ENCODE peak calls at places on chromosomes 7 and 10, in four cellular contexts. J, T, B and O are unnamed samples.

GRCh38 chr7:42926204-42926603 is 5.8 kb downstream of the PSMA2 start:
- DNase-seq in J (no peak), T (no peak), B (no peak), O (no peak)

GRCh38 chr10:60703266-60704041 is 74.8 kb upstream of the CDK1 start:
- DNase-seq in J (no peak), T (no peak), B (no peak), O (no peak)

GRCh38 chr10:1401056-1401965 is 336.0 kb downstream of the ADARB2 start:
- DNase-seq in J (no peak), T (no peak), B (no peak), O (no peak)

GRCh38 chr10:117266812-117267211 is 25.9 kb downstream of the SLC18A2 start:
- DNase-seq in J (no peak), T (no peak), B (no peak), O (no peak)

GRCh38 chr7:154919324-154920222 is 83.4 kb downstream of the PAXIP1 start:
- DNase-seq in J (no peak), T (no peak), B (no peak), O (no peak)

GRCh38 chr10:70461397-70462348 is 16.9 kb upstream of the PALD1 start:
- DNase-seq in J (peak; percentile 80), T (peak; percentile 87), B (peak; percentile 48), O (no peak)

GRCh38 chr10:89505606-89506005 is 29.8 kb downstream of the SLC16A12 start:
- DNase-seq in J (no peak), T (no peak), B (no peak), O (no peak)

GRCh38 chr10:120455004-120455403 is 2.0 kb upstream of the PLPP4 start:
- DNase-seq in J (no peak), T (no peak), B (no peak), O (no peak)

GRCh38 chr7:72032934-72033333 is 379.2 kb downstream of the CALN1 start:
- DNase-seq in J (no peak), T (no peak), B (no peak), O (no peak)

GRCh38 chr10:114923551-114923950 is 14.4 kb upstream of the TRUB1 start:
- DNase-seq in J (no peak), T (no peak), B (no peak), O (no peak)

GRCh38 chr7:159062596-159062995 is 82.1 kb downstream of the VIPR2 start:
- DNase-seq in J (no peak), T (no peak), B (no peak), O (no peak)

GRCh38 chr7:67311901-67312300 is 315.3 kb downstream of the TYW1 start:
- DNase-seq in J (no peak), T (no peak), B (no peak), O (no peak)

GRCh38 chr7:6198687-6199595 is 73.5 kb downstream of the CYTH3 start:
- DNase-seq in J (no peak), T (no peak), B (no peak), O (no peak)

GRCh38 chr7:138755831-138756590 is 41.8 kb upstream of the TMEM213 start:
- DNase-seq in J (no peak), T (no peak), B (no peak), O (no peak)

DNA sequence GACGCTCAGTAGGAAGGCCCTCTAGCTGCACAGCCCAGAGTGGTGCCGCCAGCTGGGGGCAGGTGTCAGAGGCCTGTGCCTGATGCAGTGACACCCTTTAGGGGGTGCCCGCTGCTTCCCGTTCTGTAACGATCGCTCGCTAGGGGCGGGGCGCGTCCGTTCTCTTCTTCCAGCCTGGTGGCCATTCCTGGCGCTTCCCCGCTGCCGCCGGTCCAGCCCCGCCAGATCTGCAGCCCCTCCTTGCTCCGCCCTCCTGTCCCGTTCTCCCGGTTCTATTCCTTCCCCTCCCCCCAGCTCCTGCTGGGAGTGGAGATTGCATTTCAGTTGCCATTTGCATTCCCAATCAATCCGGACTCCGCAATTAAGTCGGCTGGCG is 39.2 kb downstream of the AGAP3 start:
- DNase-seq in J (no peak), T (no peak), B (no peak), O (no peak)
- H3K4me3 ChIP-seq in J (peak overlapping the region; percentile 48), T (no peak overlapping the region), B (peak overlapping the region; percentile 40), O (peak overlapping the region; percentile 28)

GRCh38 chr10:11363497-11363896 is 248.0 kb downstream of the USP6NL start:
- DNase-seq in J (no peak), T (no peak), B (no peak), O (no peak)

GRCh38 chr10:11364241-11364640 is 247.2 kb downstream of the USP6NL start:
- DNase-seq in J (no peak), T (no peak), B (no peak), O (no peak)

DNA sequence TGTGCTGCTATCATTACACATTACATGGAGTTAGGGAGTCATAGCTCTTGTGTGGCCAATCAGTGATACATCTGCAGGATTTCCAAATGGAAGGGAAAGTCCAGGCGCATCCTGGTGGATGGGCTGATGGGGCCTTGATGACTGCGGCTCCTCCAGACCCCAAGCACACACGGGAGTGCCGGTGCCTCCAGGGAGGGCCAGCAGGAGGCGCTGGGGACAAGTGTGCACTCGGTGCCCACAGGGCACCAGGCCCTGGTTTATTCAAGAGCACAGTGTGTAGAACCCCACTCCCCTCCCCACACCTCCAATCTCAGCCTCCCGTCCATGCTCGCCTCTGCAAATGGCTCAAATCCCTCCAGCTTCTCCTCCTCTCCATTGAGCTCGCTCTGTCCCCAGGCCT is 243.9 kb downstream of the USP6NL start:
- DNase-seq in J (no peak), T (no peak), B (no peak), O (no peak)
- TF ChIP-seq CTCF in J (no peak), T (no peak), B (no peak), O (no peak)

GRCh38 chr7:105585850-105586500 is 4.7 kb upstream of the EFCAB10 start:
- DNase-seq in J (no peak), T (no peak), B (no peak), O (no peak)
- TF ChIP-seq EP300 in J (no peak), T (no peak), B (no peak), O (no peak)

DNA sequence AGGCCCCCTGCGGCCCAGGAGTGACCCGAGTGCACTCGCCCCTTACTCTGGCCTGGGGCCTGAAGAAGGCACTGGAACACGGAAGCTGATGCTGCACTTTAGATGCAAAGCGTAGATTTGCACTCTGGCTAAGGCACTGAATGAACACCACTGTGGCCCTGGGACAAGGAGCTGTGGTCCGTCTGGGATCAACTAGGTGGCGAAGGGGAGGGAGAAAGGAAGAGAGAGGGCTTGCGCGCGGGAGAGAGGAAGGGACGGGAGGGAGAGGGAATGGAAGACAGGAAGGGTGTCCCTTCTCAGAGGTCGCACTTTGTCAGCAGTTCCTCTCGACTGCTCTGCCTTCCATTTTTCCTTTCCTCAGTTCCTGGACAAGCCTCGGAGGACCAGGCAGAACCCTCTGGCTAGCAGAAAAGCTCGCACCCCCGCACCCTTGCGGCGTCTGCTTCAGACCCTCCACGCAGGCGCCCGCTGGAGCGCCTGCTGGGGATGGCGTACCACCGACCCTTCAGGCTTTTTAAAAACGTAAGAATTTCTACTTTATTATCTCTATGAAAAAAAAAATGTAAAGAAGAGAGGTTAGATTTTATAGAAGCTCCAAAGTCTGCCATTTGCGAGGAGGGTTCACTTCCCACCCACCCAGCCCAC is 1.2 kb downstream of the FERD3L start:
- DNase-seq in J (no peak), T (no peak), B (no peak), O (no peak)
- H3K4me3 ChIP-seq in J (peak overlapping the region; percentile 13), T (no peak overlapping the region), B (no peak overlapping the region), O (peak overlapping the region; percentile 12)

GRCh38 chr7:32381024-32381601 is 109.1 kb downstream of the LSM5 start:
- DNase-seq in J (no peak), T (no peak), B (no peak), O (no peak)

GRCh38 chr7:32379486-32380115 is 110.6 kb downstream of the LSM5 start:
- DNase-seq in J (no peak), T (no peak), B (no peak), O (no peak)

DNA sequence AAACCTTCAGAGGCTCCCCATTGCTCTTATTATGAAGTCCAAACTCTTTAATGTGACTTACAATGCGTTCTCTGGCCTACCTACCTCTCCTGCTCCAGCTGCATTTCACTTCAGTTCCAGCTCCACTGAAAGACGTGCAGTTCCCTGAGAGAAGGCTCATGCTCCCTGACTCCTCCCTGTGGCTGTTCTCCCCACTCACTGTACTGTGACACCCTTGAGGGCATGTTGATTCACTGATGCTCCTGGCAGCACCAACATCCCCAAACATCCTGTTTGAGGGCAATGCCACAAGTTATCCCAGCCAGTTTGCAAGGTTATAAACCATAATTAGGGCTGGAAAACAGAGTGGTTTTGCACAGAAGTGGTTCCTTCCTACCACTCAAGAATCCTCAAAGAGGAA is 111.2 kb downstream of the LSM5 start:
- DNase-seq in J (no peak), T (no peak), B (no peak), O (no peak)
- TF ChIP-seq CTCF in J (no peak), T (no peak), B (no peak), O (no peak)

GRCh38 chr10:35569836-35570235 is 35.3 kb upstream of the GJD4 start:
- DNase-seq in J (no peak), T (no peak), B (no peak), O (no peak)
- TF ChIP-seq EP300 in J (no peak), T (no peak), B (no peak), O (no peak)

DNA sequence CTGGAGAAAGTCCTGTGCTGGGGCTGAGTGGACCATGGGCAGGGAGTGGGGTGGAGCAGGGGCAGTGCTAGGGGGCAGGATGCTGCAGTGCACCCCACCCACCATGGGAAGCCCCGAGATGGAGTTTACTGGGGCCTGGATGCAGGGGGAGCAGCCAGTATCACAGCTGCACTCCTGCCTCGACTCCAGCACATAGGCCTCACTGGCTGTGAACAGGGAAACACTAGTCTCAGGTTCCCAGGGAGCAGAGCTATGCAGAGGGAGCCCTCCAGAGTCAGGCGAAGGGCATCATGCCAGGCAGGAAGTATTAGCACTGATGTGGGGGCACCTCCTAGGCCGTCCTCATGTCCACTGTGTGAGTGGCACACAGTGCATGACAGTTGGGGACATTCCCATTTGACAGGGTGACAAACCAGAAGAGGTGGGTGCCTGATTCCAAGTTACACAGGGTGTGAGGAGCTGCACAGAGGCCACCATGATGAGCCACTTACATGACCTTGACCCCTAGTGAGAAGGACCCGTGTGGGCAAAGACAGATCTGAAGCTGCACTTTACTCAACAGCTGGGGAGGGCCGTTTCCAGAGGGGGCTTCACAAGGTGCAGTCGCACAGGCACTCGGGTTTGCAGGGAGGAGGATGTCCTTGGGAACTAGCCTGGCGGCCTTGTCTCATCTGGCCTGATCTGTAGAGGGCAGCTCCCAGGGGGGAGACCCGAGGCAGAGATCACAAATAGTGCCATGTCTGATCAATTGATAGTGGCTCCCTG is 69.9 kb upstream of the LRRC4 start:
- DNase-seq in J (no peak), T (no peak), B (no peak), O (no peak)
- H3K4me3 ChIP-seq in J (no peak overlapping the region), T (no peak overlapping the region), B (no peak overlapping the region), O (no peak overlapping the region)

DNA sequence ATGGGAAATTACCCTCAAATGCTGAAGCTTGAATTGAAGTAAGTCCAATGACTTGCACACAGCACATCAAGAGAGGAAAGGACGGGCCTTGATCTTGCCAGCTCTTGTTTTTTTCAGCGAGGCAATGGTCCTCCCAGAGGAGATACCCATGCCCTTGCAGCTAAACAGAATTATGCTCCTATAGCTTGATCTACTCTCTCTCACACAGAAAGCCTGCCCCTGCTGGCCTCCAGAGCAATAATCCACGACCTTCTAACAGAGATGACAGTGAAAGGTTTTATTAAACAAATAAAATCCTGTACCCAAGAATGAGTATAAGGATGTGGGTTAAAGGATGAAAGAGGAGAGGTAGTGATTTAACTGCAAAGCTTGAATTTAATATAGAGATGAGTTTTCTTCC is 268.0 kb downstream of the ADRA2A start:
- DNase-seq in J (no peak), T (no peak), B (no peak), O (no peak)
- TF ChIP-seq CTCF in J (no peak), T (no peak), B (no peak), O (no peak)

GRCh38 chr7:97293031-97293430 is 175.5 kb downstream of the SDHAF3 start:
- DNase-seq in J (no peak), T (no peak), B (no peak), O (no peak)
- TF ChIP-seq EP300 in J (no peak), T (no peak), B (no peak), O (no peak)

GRCh38 chr7:55250313-55250712 is 114.8 kb upstream of the LANCL2 start:
- DNase-seq in J (no peak), T (peak; percentile 65), B (no peak), O (no peak)
- H3K4me3 ChIP-seq in J (no peak overlapping the region), T (no peak overlapping the region), B (no peak overlapping the region), O (no peak overlapping the region)